ENCODE peak calls at places on chromosome 14, in four cellular contexts. L is fibroblast of the aortic adventitia; D is kidney epithelial cell; N is CD4-positive, alpha-beta T cell. W is an unnamed sample.

GRCh38 chr14:75042040-75042439 is 9.2 kb downstream of the MLH3 start:
- DNase-seq in N (no peak), L (no peak), D (no peak), W (no peak)

GRCh38 chr14:98173291-98173690 is 1098.7 kb downstream of the BCL11B start:
- DNase-seq in D (no peak), L (no peak), N (peak; percentile 67), W (no peak)

GRCh38 chr14:59482120-59482434 is 2.1 kb downstream of the L3HYPDH start:
- DNase-seq in N (no peak), L (no peak), D (no peak), W (no peak)

GRCh38 chr14:101355284-101355683 is 206.0 kb upstream of the DIO3 start:
- DNase-seq in D (no peak), N (no peak), L (no peak), W (no peak)

GRCh38 chr14:83870556-83870955 is 1659.4 kb upstream of the FLRT2 start:
- DNase-seq in D (no peak), N (no peak), L (no peak), W (peak; percentile 35)

GRCh38 chr14:24921903-24922302 is 128.0 kb downstream of the STXBP6 start:
- DNase-seq in D (no peak), N (no peak), L (peak; percentile 20), W (peak; percentile 37)

GRCh38 chr14:69002069-69002468 is 23.0 kb upstream of the ACTN1 start:
- DNase-seq in D (no peak), L (peak; percentile 22), N (no peak), W (peak; percentile 52)

GRCh38 chr14:68653108-68653507 is 139.8 kb downstream of the ZFP36L1 start:
- DNase-seq in D (no peak), L (no peak), N (no peak), W (no peak)

GRCh38 chr14:99202516-99202915 is 69.5 kb downstream of the BCL11B start:
- DNase-seq in D (no peak), N (no peak), L (no peak), W (no peak)

GRCh38 chr14:73717998-73718741 is 4.0 kb upstream of the PNMA1 start:
- DNase-seq in D (no peak), N (no peak), L (no peak), W (peak; percentile 65)

GRCh38 chr14:104789752-104790743 is 5.5 kb downstream of the AKT1 start:
- DNase-seq in N (no peak), D (no peak), L (no peak), W (no peak)

GRCh38 chr14:98608071-98609060 is 663.6 kb downstream of the BCL11B start:
- DNase-seq in N (no peak), L (no peak), D (no peak), W (no peak)

GRCh38 chr14:88255196-88255595 is 67.9 kb downstream of the KCNK10 start:
- DNase-seq in N (no peak), L (no peak), D (no peak), W (no peak)

GRCh38 chr14:91482278-91483023 is 27.7 kb downstream of the PPP4R3A start:
- DNase-seq in D (no peak), L (peak; percentile 76), N (no peak), W (peak; percentile 75)

GRCh38 chr14:89690139-89690538 is 264.4 kb downstream of the EFCAB11 start:
- DNase-seq in N (no peak), L (no peak), D (no peak), W (no peak)

GRCh38 chr14:101965796-101966718 is 1.7 kb downstream of the DYNC1H1 start:
- DNase-seq in N (no peak), L (peak; percentile 46), D (no peak), W (peak; percentile 49)

GRCh38 chr14:33061667-33062325 is 123.1 kb downstream of the NPAS3 start:
- DNase-seq in N (no peak), D (no peak), L (no peak), W (no peak)

GRCh38 chr14:41548666-41549065 is 58.0 kb upstream of the LRFN5 start:
- DNase-seq in D (no peak), N (no peak), L (peak; percentile 63), W (peak; percentile 21)

GRCh38 chr14:36817071-36817930 is 155.6 kb downstream of the PAX9 start:
- DNase-seq in N (no peak), D (no peak), L (no peak), W (no peak)

GRCh38 chr14:36852853-36853634 is 191.4 kb downstream of the PAX9 start:
- DNase-seq in D (no peak), N (no peak), L (peak; percentile 53), W (peak; percentile 5)

DNA sequence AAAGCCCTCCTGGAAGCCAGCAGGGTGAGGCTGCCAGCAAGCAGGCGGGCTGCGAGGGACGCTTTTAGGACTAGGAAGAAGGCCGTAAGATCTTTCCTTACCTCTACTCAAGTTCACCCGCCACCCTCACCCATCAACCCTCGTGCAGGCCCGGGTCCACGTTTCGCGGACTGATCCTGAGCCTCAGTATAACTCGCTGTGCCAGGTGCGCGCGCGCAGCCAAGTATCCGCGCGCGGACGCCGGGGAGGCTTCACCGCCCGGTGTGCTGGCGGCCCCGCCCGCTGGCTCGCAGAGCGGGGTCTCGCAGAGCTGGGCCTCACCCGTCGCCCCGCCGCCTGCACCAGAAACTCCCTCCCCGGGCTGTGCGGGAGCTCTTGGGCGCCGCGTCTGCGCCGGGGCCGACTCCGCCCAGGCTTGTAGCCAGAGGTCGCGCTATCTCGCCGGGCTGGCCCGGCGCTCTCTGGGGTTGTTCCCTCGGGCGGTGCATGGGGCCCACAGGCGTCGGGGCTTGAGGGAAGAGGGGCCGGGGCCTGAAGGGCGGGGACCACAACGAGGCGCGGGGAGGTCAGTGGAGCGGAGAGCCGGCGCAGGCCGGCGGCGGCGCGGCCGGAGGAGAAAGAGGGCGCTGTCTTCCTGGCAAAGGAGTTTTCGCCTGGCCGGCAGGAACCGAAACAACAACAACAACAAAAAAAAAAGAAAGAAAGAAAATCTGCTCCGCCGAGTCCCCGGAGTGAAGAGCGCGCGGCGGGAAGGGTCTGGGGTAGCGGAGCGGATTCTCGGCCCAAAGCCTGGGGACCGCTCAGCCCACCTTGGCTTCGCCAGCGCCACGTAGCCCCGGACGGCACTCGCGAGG is 7.7 kb upstream of the SIX1 start:
- DNase-seq in D (no peak), L (peak; percentile 59), N (no peak), W (peak; percentile 82)
- TF ChIP-seq CTCF in D (peak; percentile 62), L (peak; percentile 49), N (no peak), W (peak; percentile 70)

GRCh38 chr14:28635387-28635786 is 131.2 kb upstream of the FOXG1 start:
- DNase-seq in N (no peak), L (peak; percentile 71), D (no peak), W (peak; percentile 81)
- TF ChIP-seq CTCF in N (peak; percentile 41), L (peak; percentile 44), D (peak; percentile 31), W (peak; percentile 48)

GRCh38 chr14:65499138-65499537 is 86.6 kb downstream of the FUT8 start:
- DNase-seq in D (no peak), L (no peak), N (no peak), W (no peak)

GRCh38 chr14:65500075-65500474 is 87.5 kb downstream of the FUT8 start:
- DNase-seq in N (no peak), L (no peak), D (no peak), W (no peak)

GRCh38 chr14:65496178-65496993 is 83.9 kb downstream of the FUT8 start:
- DNase-seq in L (peak; percentile 47), D (no peak), N (no peak), W (peak; percentile 36)

GRCh38 chr14:65502676-65503124 is 90.2 kb downstream of the FUT8 start:
- DNase-seq in L (peak; percentile 77), N (no peak), D (peak; percentile 55), W (peak; percentile 78)

GRCh38 chr14:65501328-65501727 is 88.8 kb downstream of the FUT8 start:
- DNase-seq in D (no peak), N (no peak), L (no peak), W (peak; percentile 22)
- TF ChIP-seq CTCF in D (no peak), N (no peak), L (peak; percentile 32), W (peak; percentile 38)

GRCh38 chr14:76776306-76777251 is 15.3 kb downstream of the VASH1 start:
- DNase-seq in N (no peak), L (no peak), D (no peak), W (peak; percentile 47)
- TF ChIP-seq CTCF in N (no peak), L (no peak), D (no peak), W (peak; percentile 21)